ENCODE peak calls at places on chromosomes 4 and X, in nine cellular contexts. B, C, T, K, I, E, M, H and Q are unnamed samples. For H3K9me3, the result is how much of the 10 kb centered on the place peaks cover.

GRCh38 chrX:47697171-47697570 is 38.2 kb upstream of the UXT start:
- DNase-seq in B (no peak), C (no peak), T (no peak), K (no peak), I (no peak), E (peak), M (no peak), H (no peak), Q (no peak)

GRCh38 chrX:82945332-82945731 is 562.8 kb upstream of the POU3F4 start:
- DNase-seq in B (no peak), C (no peak), T (no peak), K (no peak), I (no peak), E (no peak), M (no peak), H (no peak), Q (no peak)

GRCh38 chr4:119825696-119826095 is 197.1 kb upstream of the PDE5A start:
- DNase-seq in B (no peak), C (no peak), T (no peak), K (no peak), I (no peak), E (no peak), M (no peak), H (no peak), Q (no peak)

GRCh38 chrX:77785400-77785745 is 643 bp downstream of the ATRX start:
- DNase-seq in B (no peak), C (no peak), T (no peak), K (no peak), I (no peak), E (peak), M (no peak), H (no peak), Q (no peak)

GRCh38 chr4:154559141-154559841 is 3.5 kb upstream of the FGB start:
- DNase-seq in B (no peak), C (no peak), T (no peak), K (peak), I (no peak), E (peak), M (no peak), H (no peak), Q (no peak)

GRCh38 chrX:47497274-47497673 is 14.3 kb upstream of the ZNF41 start:
- DNase-seq in B (no peak), C (no peak), T (no peak), K (peak), I (no peak), E (no peak), M (no peak), H (no peak), Q (no peak)

GRCh38 chrX:21509912-21510311 is 135.7 kb downstream of the CNKSR2 start:
- DNase-seq in B (no peak), C (no peak), T (no peak), K (no peak), I (no peak), E (no peak), M (no peak), H (no peak), Q (no peak)

GRCh38 chrX:35711281-35711680 is 86.9 kb upstream of the MAGEB16 start:
- DNase-seq in B (no peak), C (no peak), T (no peak), K (no peak), I (no peak), E (no peak), M (no peak), H (no peak), Q (no peak)

GRCh38 chr4:187603093-187603395 is 392.5 kb upstream of the ZFP42 start:
- DNase-seq in B (no peak), C (no peak), T (no peak), K (no peak), I (no peak), E (no peak), M (no peak), H (no peak), Q (no peak)

GRCh38 chr4:836781-837301 is 10.9 kb upstream of the CPLX1 start:
- DNase-seq in B (peak), C (no peak), T (no peak), K (no peak), I (peak), E (no peak), M (no peak), H (peak), Q (no peak)

GRCh38 chr4:835148-836002 is 9.4 kb upstream of the CPLX1 start:
- DNase-seq in B (peak), C (no peak), T (no peak), K (no peak), I (peak), E (peak), M (peak), H (peak), Q (no peak)

GRCh38 chr4:837772-838171 is 11.8 kb upstream of the CPLX1 start:
- DNase-seq in B (no peak), C (no peak), T (no peak), K (no peak), I (no peak), E (no peak), M (no peak), H (no peak), Q (no peak)

GRCh38 chr4:836003-836511 is 10.1 kb upstream of the CPLX1 start:
- DNase-seq in B (peak), C (no peak), T (no peak), K (no peak), I (peak), E (no peak), M (no peak), H (peak), Q (no peak)

DNA sequence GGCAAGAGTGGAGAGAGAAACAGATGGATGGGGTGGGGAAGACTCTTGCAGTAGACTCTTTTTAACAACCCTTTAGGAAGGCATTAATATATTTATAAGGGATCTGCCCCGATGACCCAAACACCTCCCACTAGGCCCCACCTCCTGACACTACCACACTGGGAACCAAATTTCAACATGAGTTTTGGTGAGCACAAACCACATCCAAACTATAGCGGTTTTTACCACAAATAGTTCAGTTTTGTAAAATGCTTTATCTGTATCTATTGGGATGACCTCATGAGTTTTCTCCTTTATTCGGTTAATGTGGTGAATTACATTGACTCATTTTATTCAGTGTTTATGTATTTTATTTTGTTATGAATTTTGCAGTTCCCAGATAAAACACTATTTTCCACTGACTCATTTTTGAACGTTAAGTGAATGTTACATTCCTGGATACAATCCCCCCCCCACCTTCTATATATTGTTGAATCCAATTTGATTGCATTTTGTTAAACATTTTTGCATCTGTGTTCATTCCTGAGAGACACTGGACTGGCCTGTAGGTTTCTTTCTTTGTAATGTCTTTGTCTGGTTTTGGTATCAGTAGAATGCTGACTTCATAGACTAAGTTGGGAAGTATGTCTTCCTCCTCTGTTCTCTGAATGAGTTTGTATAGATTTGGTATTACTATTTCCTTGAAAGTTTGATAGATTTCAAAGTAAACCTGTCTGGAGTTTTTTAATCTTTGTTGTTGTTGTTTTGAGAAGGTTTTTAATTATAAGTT is 13.9 kb upstream of the CPLX1 start:
- DNase-seq in B (peak), C (no peak), T (no peak), K (no peak), I (no peak), E (no peak), M (no peak), H (no peak), Q (no peak)
- H3K9me3 ChIP-seq in B (under half), C (under half), T (under half), K (under half), I (under half), E (under half), M (under half), H (under half), Q (under half)

DNA sequence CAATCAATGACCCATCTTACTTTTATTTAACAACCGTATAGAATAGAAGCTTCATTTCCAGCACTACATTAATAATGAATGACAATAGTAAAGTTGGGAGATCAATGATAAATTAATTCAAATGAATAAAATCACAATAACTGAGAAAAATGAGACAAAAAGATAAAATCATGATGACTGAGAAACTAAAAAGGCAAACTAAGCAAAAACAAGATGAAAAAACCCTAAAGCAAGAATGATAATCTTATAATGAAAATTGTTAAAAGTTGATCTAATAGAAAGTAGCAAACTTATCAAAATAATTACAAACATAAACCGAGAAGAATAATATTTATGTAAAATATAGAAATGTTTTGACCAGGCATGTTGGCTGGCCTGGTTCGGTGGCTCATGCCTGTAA is 130.4 kb upstream of the INPP4B start:
- DNase-seq in B (no peak), C (no peak), T (no peak), K (no peak), I (no peak), E (no peak), M (no peak), H (no peak), Q (no peak)
- H3K9me3 ChIP-seq in B (under half), C (under half), T (under half), K (under half), I (under half), E (under half), M (under half), H (under half), Q (under half)

GRCh38 chrX:149982310-149982709 is 44.0 kb upstream of the EOLA2 start:
- DNase-seq in B (no peak), C (no peak), T (no peak), K (no peak), I (no peak), E (no peak), M (no peak), H (no peak), Q (no peak)
- H3K9me3 ChIP-seq in B (under half), C (under half), T (under half), K (under half), I (under half), E (under half), M (under half), H (under half), Q (under half)

DNA sequence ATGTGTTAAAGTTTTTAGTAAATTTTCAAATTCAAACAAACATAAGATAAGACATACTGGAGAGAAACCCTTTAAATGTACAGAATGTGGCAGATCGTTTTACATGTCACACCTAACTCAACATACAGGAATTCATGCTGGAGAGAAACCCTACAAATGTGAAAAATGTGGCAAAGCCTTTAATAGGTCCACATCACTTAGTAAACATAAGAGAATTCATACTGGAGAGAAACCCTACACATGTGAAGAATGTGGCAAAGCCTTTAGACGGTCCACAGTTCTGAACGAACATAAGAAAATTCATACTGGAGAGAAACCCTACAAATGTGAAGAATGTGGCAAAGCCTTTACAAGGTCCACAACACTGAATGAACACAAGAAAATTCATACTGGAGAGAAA is 32.8 kb downstream of the ZNF595 start:
- DNase-seq in B (no peak), C (no peak), T (no peak), K (no peak), I (no peak), E (no peak), M (no peak), H (no peak), Q (no peak)
- H3K9me3 ChIP-seq in B (half or more), C (half or more), T (half or more), K (half or more), I (half or more), E (under half), M (half or more), H (half or more), Q (under half)